ENCODE peak calls at places on chromosomes 2 and 18, in nine cellular contexts. V is fibroblast of lung, G is progenitor cell of endocrine pancreas, Z is AG04450, E is transverse colon, Q is fibroblast of mammary gland, P is K562, N is GM06990, O is brain microvascular endothelial cell. A is an unnamed sample.

GRCh38 chr2:133780099-133780996 is 212.1 kb upstream of the NCKAP5 start:
- DNase-seq in N (no peak), P (peak), G (peak), E (peak), O (peak), V (peak), Z (peak), Q (peak), A (peak)

GRCh38 chr18:62523631-62524442 is 1.0 kb downstream of the ZCCHC2 start:
- DNase-seq in Q (peak), N (peak), Z (no peak), G (peak), E (peak), V (peak), O (peak), P (peak), A (peak)

GRCh38 chr2:23293756-23294155 is 91.2 kb upstream of the KLHL29 start:
- DNase-seq in Z (no peak), Q (peak), V (no peak), N (no peak), E (no peak), O (no peak), G (no peak), P (no peak), A (no peak)

GRCh38 chr2:122519366-122519765 is 763.9 kb downstream of the TSN start:
- DNase-seq in O (no peak), Z (no peak), P (no peak), V (no peak), N (no peak), E (no peak), G (no peak), Q (peak), A (peak)

GRCh38 chr18:51275712-51276473 is 78.4 kb upstream of the MEX3C start:
- DNase-seq in P (no peak), N (no peak), O (peak), Z (no peak), V (peak), G (no peak), E (peak), Q (peak), A (peak)

GRCh38 chr2:159807183-159808037 is 9.4 kb upstream of the CD302 start:
- DNase-seq in O (peak), N (no peak), G (peak), Q (peak), V (peak), Z (no peak), E (peak), P (peak), A (peak)

GRCh38 chr2:129798626-129799025 is 180.8 kb upstream of the RAB6C start:
- DNase-seq in G (no peak), V (no peak), O (no peak), P (no peak), E (no peak), Z (no peak), N (no peak), Q (no peak), A (no peak)

GRCh38 chr2:132420776-132421175 is 4.2 kb downstream of the GPR39 start:
- DNase-seq in E (no peak), P (no peak), N (no peak), Z (no peak), V (no peak), O (no peak), G (no peak), Q (no peak), A (peak)

GRCh38 chr18:11494093-11494492 is 115.3 kb upstream of the SLC35G4 start:
- DNase-seq in Z (no peak), Q (peak), N (no peak), E (no peak), O (peak), G (no peak), V (peak), P (no peak), A (no peak)

GRCh38 chr2:233817305-233817980 is 36.9 kb downstream of the HJURP start:
- DNase-seq in O (no peak), Q (peak), N (no peak), E (no peak), Z (no peak), P (no peak), G (no peak), V (peak), A (no peak)

GRCh38 chr2:149989447-149990063 is 402.0 kb upstream of the MMADHC start:
- DNase-seq in V (peak), G (no peak), N (no peak), P (no peak), Q (peak), E (no peak), O (no peak), Z (peak), A (peak)

GRCh38 chr18:79503406-79503805 is 107.7 kb downstream of the NFATC1 start:
- DNase-seq in N (no peak), E (peak), Q (no peak), G (no peak), Z (no peak), P (no peak), O (no peak), V (no peak), A (no peak)

GRCh38 chr18:22817844-22818243 is 115.3 kb upstream of the RBBP8 start:
- DNase-seq in P (no peak), V (peak), O (no peak), Z (no peak), E (no peak), N (no peak), G (no peak), Q (peak), A (peak)

GRCh38 chr2:135638825-135639224 is 102.8 kb upstream of the UBXN4 start:
- DNase-seq in P (no peak), O (no peak), V (no peak), Q (no peak), Z (no peak), N (no peak), G (no peak), E (no peak), A (no peak)

GRCh38 chr2:53610260-53610659 is 157.3 kb upstream of the CHAC2 start:
- DNase-seq in O (no peak), N (no peak), Z (no peak), G (no peak), E (no peak), V (no peak), P (no peak), Q (no peak), A (no peak)

GRCh38 chr2:226791056-226791486 is 8.5 kb downstream of the IRS1 start:
- DNase-seq in V (peak), G (no peak), Q (peak), O (peak), P (no peak), N (no peak), E (peak), Z (no peak), A (peak)

GRCh38 chr2:10002087-10002486 is 41.3 kb upstream of the KLF11 start:
- DNase-seq in V (no peak), Q (no peak), E (no peak), N (no peak), G (no peak), P (no peak), Z (no peak), O (no peak), A (no peak)

GRCh38 chr2:239190921-239191885 is 209.6 kb downstream of the HDAC4 start:
- DNase-seq in O (no peak), P (no peak), V (no peak), E (no peak), Q (no peak), N (no peak), Z (no peak), G (no peak), A (no peak)

GRCh38 chr2:144137705-144138428 is 382.1 kb downstream of the ZEB2 start:
- DNase-seq in O (peak), Q (peak), P (no peak), N (no peak), G (no peak), E (no peak), Z (no peak), V (peak), A (no peak)

GRCh38 chr18:56869189-56869777 is 218.1 kb downstream of the WDR7 start:
- DNase-seq in Q (peak), N (no peak), Z (peak), V (peak), E (no peak), G (no peak), P (peak), O (peak), A (peak)

GRCh38 chr18:28080876-28081300 is 96.0 kb downstream of the CDH2 start:
- DNase-seq in G (no peak), V (peak), N (no peak), O (no peak), Z (no peak), P (no peak), Q (no peak), E (no peak), A (no peak)

GRCh38 chr2:212644195-212644837 is 105.7 kb upstream of the ERBB4 start:
- DNase-seq in O (no peak), N (no peak), P (no peak), G (no peak), Q (no peak), V (no peak), Z (no peak), E (no peak), A (no peak)

GRCh38 chr2:159077869-159078268 is 109.4 kb downstream of the TANC1 start:
- DNase-seq in P (no peak), Q (peak), Z (no peak), E (no peak), G (no peak), N (no peak), O (no peak), V (no peak), A (no peak)

GRCh38 chr2:210660-211059 is 53.2 kb downstream of the SH3YL1 start:
- DNase-seq in Q (no peak), P (no peak), Z (no peak), N (no peak), G (no peak), E (no peak), V (no peak), O (no peak), A (no peak)

GRCh38 chr2:121210691-121211090 is 74.3 kb downstream of the TFCP2L1 start:
- DNase-seq in Z (no peak), G (no peak), E (peak), O (no peak), Q (no peak), P (peak), N (no peak), V (no peak), A (peak)

GRCh38 chr2:33021542-33022259 is 74.9 kb downstream of the LTBP1 start:
- DNase-seq in Z (peak), P (no peak), E (no peak), N (no peak), G (no peak), V (peak), O (peak), Q (peak), A (no peak)

GRCh38 chr2:19362094-19362649 is 3.7 kb upstream of the OSR1 start:
- DNase-seq in O (no peak), P (no peak), Z (no peak), N (no peak), V (peak), Q (peak), E (no peak), G (no peak), A (peak)

GRCh38 chr2:67309281-67309680 is 87.9 kb upstream of the ETAA1 start:
- DNase-seq in G (no peak), E (no peak), V (no peak), N (no peak), O (no peak), P (no peak), Z (no peak), Q (peak), A (no peak)

GRCh38 chr2:239727776-239728600 is 297.2 kb downstream of the NDUFA10 start:
- DNase-seq in Q (no peak), Z (no peak), N (no peak), V (no peak), O (no peak), G (no peak), P (peak), E (no peak), A (no peak)

GRCh38 chr2:88310787-88311186 is 140.6 kb downstream of the THNSL2 start:
- DNase-seq in E (no peak), N (no peak), P (no peak), G (no peak), Z (no peak), V (no peak), O (no peak), Q (no peak), A (no peak)

GRCh38 chr2:769771-770170 is 92.6 kb upstream of the TMEM18 start:
- DNase-seq in O (peak), Q (no peak), G (no peak), N (no peak), P (no peak), E (no peak), V (no peak), Z (no peak), A (no peak)

GRCh38 chr2:7572460-7572859 is 655.2 kb downstream of the RNF144A start:
- DNase-seq in N (no peak), O (no peak), V (no peak), P (no peak), G (no peak), Q (no peak), E (no peak), Z (no peak), A (no peak)

GRCh38 chr2:127790694-127791529 is 20.1 kb downstream of the WDR33 start:
- DNase-seq in O (no peak), P (no peak), Q (no peak), Z (no peak), N (no peak), G (no peak), V (peak), E (no peak), A (no peak)

GRCh38 chr2:105553538-105554196 is 154.8 kb upstream of the FHL2 start:
- DNase-seq in E (no peak), N (no peak), O (no peak), G (no peak), V (peak), Z (no peak), Q (no peak), P (no peak), A (peak)

GRCh38 chr2:36605273-36605672 is 7.3 kb upstream of the FEZ2 start:
- DNase-seq in P (no peak), V (no peak), E (no peak), Q (no peak), N (no peak), G (no peak), O (no peak), Z (no peak), A (no peak)

GRCh38 chr18:11177382-11177781 is 28.0 kb upstream of the PIEZO2 start:
- DNase-seq in E (no peak), Z (no peak), P (no peak), O (no peak), G (no peak), Q (no peak), V (no peak), N (no peak), A (no peak)

GRCh38 chr2:150357770-150358467 is 129.5 kb downstream of the RND3 start:
- DNase-seq in V (peak), Z (no peak), G (no peak), E (no peak), N (peak), Q (no peak), P (no peak), O (no peak), A (peak)

GRCh38 chr2:12169721-12170120 is 423.3 kb downstream of the LPIN1 start:
- DNase-seq in V (peak), O (peak), E (peak), G (no peak), N (no peak), Z (no peak), Q (peak), P (no peak), A (no peak)

GRCh38 chr2:157261199-157261782 is 3.8 kb downstream of the GALNT5 start:
- DNase-seq in Z (no peak), G (no peak), O (peak), P (peak), Q (peak), V (peak), E (peak), N (no peak), A (peak)

DNA sequence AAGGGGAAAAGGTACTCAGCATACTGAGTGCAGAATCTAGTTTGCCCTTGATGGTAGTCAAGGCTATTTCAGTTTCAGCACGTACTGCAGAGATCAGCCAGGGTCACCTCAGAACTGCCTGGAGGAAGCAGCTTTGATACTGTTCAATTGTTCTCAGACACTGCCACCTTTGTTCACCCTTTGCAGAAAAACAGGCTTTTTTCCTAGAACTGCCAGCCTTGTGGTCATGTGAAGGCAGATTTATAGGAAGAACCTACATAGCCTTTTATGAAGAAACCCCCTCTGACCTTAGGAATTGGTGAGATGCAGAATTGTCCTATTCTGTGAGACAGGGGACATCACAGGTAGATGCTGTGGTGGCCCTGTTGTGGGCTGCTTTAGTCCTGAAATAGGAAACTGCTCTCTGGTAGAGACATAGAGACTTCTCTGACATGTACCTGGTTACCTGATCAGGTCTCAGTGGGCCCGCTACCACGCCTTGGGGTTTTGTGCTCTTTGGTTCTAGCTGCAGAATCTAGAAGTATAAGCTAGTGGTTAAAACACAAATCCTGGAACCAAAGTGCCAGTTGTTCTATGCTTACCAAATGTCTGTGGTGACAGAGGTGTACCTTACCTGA is 206.6 kb downstream of the AGPS start:
- DNase-seq in P (no peak), G (no peak), E (no peak), N (no peak), Z (no peak), Q (no peak), O (no peak), V (no peak), A (no peak)
- TF ChIP-seq CTCF in P (no peak), G (no peak), E (no peak), N (no peak), Z (no peak), Q (no peak), O (no peak), V (no peak), A (no peak)

DNA sequence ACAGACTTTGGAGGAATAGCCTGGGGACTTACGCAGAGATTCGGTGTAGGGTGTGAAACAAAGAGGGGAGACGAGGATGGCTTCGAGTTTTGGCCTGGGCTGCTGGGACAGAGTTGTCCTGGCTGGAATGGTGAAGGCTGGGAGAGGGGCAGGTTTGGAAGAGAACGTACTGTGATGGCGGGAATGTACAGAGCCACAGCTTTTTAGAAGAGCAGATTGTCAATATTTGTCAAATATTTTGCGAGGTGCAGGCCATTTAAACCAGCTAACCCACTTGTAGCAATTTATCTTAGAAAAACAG is 14.4 kb upstream of the ITM2C start:
- DNase-seq in P (no peak), G (no peak), V (no peak), N (no peak), O (no peak), E (no peak), Z (no peak), Q (no peak), A (no peak)
- TF ChIP-seq CTCF in P (no peak), G (no peak), V (no peak), N (no peak), O (no peak), E (no peak), Z (no peak), Q (no peak), A (no peak)

GRCh38 chr2:217880490-217880889 is 122.3 kb downstream of the TNS1 start:
- DNase-seq in N (no peak), Q (no peak), O (no peak), V (no peak), G (no peak), E (no peak), Z (no peak), P (no peak), A (no peak)
- TF ChIP-seq CTCF in N (no peak), Q (peak), O (peak), V (peak), G (no peak), E (no peak), Z (peak), P (peak), A (no peak)

GRCh38 chr2:106581755-106582430 is 94.7 kb downstream of the CD8B2 start:
- DNase-seq in Z (no peak), N (peak), O (peak), Q (peak), V (peak), G (peak), P (peak), E (peak), A (peak)
- TF ChIP-seq CTCF in Z (peak), N (no peak), O (peak), Q (peak), V (peak), G (no peak), P (no peak), E (no peak), A (no peak)

DNA sequence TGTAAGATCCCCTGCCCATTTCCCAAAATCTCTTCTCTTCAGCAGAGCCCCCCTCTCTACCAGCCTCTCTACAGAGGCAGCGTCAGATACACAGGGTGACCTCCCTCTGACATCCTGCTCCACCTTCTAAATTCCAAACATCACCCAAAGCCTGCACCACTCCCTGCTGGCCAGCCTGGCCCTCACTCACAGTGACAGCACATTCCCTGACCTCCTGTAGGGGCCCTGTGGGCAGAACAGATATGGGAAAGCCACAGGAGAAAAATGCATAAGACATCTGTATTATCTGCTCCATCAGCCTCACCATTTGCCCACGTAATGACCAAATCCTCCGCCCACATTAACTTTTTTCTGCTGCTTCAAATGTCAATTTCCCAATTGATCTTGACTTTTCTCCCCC is 40.6 kb downstream of the TRABD2A start:
- DNase-seq in Z (no peak), O (no peak), Q (no peak), P (peak), G (no peak), V (peak), E (no peak), N (no peak), A (no peak)
- TF ChIP-seq CTCF in Z (peak), O (peak), Q (no peak), P (peak), G (peak), V (no peak), E (no peak), N (no peak), A (no peak)

A was measured in MCF 10A.